ENCODE peak calls at places on chromosomes 11 and 22, in ten cellular contexts. A is DMS79; Q is stimulated activated CD8-positive, alpha-beta memory T cell treated with anti-CD3 and anti-CD28 coated beads, Interleukin-4, amount 100 ng/mL, for 1 hour; I is AG09309; Y is GM12891; R is smooth muscle cell of the brain vasculature; Z is NCI-H524 treated with DMSO at 0.1 percent for 48 hours; D is psoas muscle; M is HAP-1; J is NCI-H1092. G is an unnamed sample.
A peak's percentile ranks its signal among the peaks of the same experiment; 100 is the strongest.

GRCh38 chr22:42742940-42743339 is 22.3 kb upstream of the A4GALT start:
- DNase-seq in A (no peak), Q (no peak), I (no peak), Y (no peak), R (no peak), Z (no peak), D (no peak), M (no peak), J (no peak), G (no peak)

GRCh38 chr22:37302617-37303555 is 20.6 kb downstream of the CYTH4 start:
- DNase-seq in A (no peak), Q (no peak), I (no peak), Y (no peak), R (no peak), Z (no peak), D (no peak), M (no peak), J (no peak), G (no peak)

GRCh38 chr11:9719949-9720646 is 56.2 kb downstream of the SWAP70 start:
- DNase-seq in A (peak; percentile 1), Q (no peak), I (no peak), Y (no peak), R (no peak), Z (no peak), D (no peak), M (no peak), J (no peak), G (no peak)

GRCh38 chr11:114128399-114128798 is 68.9 kb downstream of the ZBTB16 start:
- DNase-seq in A (peak; percentile 90), Q (no peak), I (no peak), Y (no peak), R (no peak), Z (no peak), D (no peak), M (no peak), J (no peak), G (no peak)

GRCh38 chr11:109306322-109306721 is 115.7 kb upstream of the C11orf87 start:
- DNase-seq in A (no peak), Q (no peak), I (peak; percentile 46), Y (no peak), R (no peak), Z (no peak), D (no peak), M (no peak), J (no peak), G (no peak)

GRCh38 chr22:26169312-26170111 is at the start of gene SEZ6L:
- DNase-seq in A (no peak), Q (no peak), I (no peak), Y (peak; percentile 25), R (no peak), Z (no peak), D (peak; percentile 18), M (peak; percentile 21), J (peak; percentile 73), G (peak; percentile 66)

GRCh38 chr11:65560555-65561418 is 2.6 kb upstream of the LTBP3 start:
- DNase-seq in A (no peak), Q (no peak), I (no peak), Y (no peak), R (no peak), Z (no peak), D (peak; percentile 64), M (peak; percentile 79), J (no peak), G (peak; percentile 57)

GRCh38 chr11:46543564-46543963 is 50.3 kb downstream of the AMBRA1 start:
- DNase-seq in A (no peak), Q (no peak), I (no peak), Y (no peak), R (no peak), Z (no peak), D (no peak), M (no peak), J (no peak), G (no peak)

GRCh38 chr22:44261164-44261860 is 51.4 kb downstream of the SHISAL1 start:
- DNase-seq in A (no peak), Q (no peak), I (no peak), Y (no peak), R (no peak), Z (no peak), D (no peak), M (no peak), J (no peak), G (no peak)

GRCh38 chr11:35933572-35933925 is 10.3 kb upstream of the LDLRAD3 start:
- DNase-seq in A (no peak), Q (no peak), I (no peak), Y (no peak), R (no peak), Z (no peak), D (no peak), M (no peak), J (no peak), G (no peak)

GRCh38 chr22:17706451-17706900 is 67.8 kb downstream of the BID start:
- DNase-seq in A (no peak), Q (no peak), I (peak; percentile 86), Y (peak; percentile 35), R (peak; percentile 88), Z (no peak), D (no peak), M (no peak), J (no peak), G (peak; percentile 90)

GRCh38 chr11:9616042-9616640 is 42.7 kb downstream of the WEE1 start:
- DNase-seq in A (no peak), Q (no peak), I (no peak), Y (no peak), R (no peak), Z (no peak), D (no peak), M (no peak), J (no peak), G (peak; percentile 57)

GRCh38 chr11:44498524-44498923 is 66.9 kb upstream of the CD82 start:
- DNase-seq in A (no peak), Q (no peak), I (no peak), Y (no peak), R (no peak), Z (no peak), D (no peak), M (no peak), J (no peak), G (no peak)

GRCh38 chr11:64742940-64743590 is 877 bp downstream of the RASGRP2 start:
- DNase-seq in A (no peak), Q (peak; percentile 70), I (no peak), Y (peak; percentile 96), R (no peak), Z (no peak), D (peak; percentile 87), M (peak; percentile 79), J (no peak), G (peak; percentile 55)

GRCh38 chr22:29369460-29369859 is 18.9 kb downstream of the AP1B1 start:
- DNase-seq in A (no peak), Q (no peak), I (peak; percentile 38), Y (no peak), R (peak; percentile 77), Z (no peak), D (peak; percentile 79), M (peak; percentile 73), J (no peak), G (peak; percentile 81)

GRCh38 chr22:49235463-49236300 is 592.0 kb downstream of the BRD1 start:
- DNase-seq in A (peak; percentile 22), Q (no peak), I (no peak), Y (no peak), R (no peak), Z (no peak), D (no peak), M (no peak), J (peak; percentile 9), G (no peak)

GRCh38 chr11:119461250-119461963 is 38.4 kb upstream of the THY1 start:
- DNase-seq in A (no peak), Q (no peak), I (no peak), Y (no peak), R (no peak), Z (no peak), D (no peak), M (no peak), J (peak; percentile 15), G (no peak)

GRCh38 chr22:17998913-17999312 is 25.4 kb downstream of the MICAL3 start:
- DNase-seq in A (no peak), Q (no peak), I (no peak), Y (no peak), R (no peak), Z (no peak), D (no peak), M (no peak), J (no peak), G (no peak)

GRCh38 chr11:7592706-7593105 is 78.9 kb downstream of the PPFIBP2 start:
- DNase-seq in A (no peak), Q (no peak), I (peak; percentile 59), Y (no peak), R (no peak), Z (no peak), D (peak; percentile 66), M (no peak), J (no peak), G (peak; percentile 91)

GRCh38 chr11:87878373-87878779 is 296.9 kb downstream of the RAB38 start:
- DNase-seq in A (no peak), Q (no peak), I (peak; percentile 43), Y (no peak), R (no peak), Z (no peak), D (no peak), M (peak; percentile 17), J (no peak), G (peak; percentile 36)

GRCh38 chr22:45531944-45532631 is 29.4 kb downstream of the FBLN1 start:
- DNase-seq in A (no peak), Q (no peak), I (no peak), Y (no peak), R (no peak), Z (no peak), D (no peak), M (peak; percentile 86), J (no peak), G (no peak)